ENCODE peak calls at places on chromosome 20, in seven cellular contexts. O is GM13976; J is activated CD8-positive, alpha-beta memory T cell treated with anti-CD3 and anti-CD28 coated beads for 24 hours; X is CD4-positive, CD25-positive, alpha-beta regulatory T cell; I is memory B cell; Y is T-helper 1 cell; B is NCI-H1436. K is an unnamed sample.
A peak's percentile ranks its signal among the peaks of the same experiment; 100 is the strongest.

GRCh38 chr20:58420798-58421496 is 31.9 kb downstream of the VAPB start:
- DNase-seq in O (no peak), I (no peak), B (no peak), J (no peak), Y (no peak), X (no peak), K (no peak)

GRCh38 chr20:7589164-7589563 is 351.1 kb downstream of the HAO1 start:
- DNase-seq in J (no peak), O (no peak), I (no peak), X (no peak), B (no peak), Y (no peak), K (no peak)

GRCh38 chr20:16675165-16675564 is 54.7 kb upstream of the SNRPB2 start:
- DNase-seq in I (no peak), J (no peak), X (peak; percentile 74), B (no peak), Y (no peak), O (no peak), K (no peak)

GRCh38 chr20:50634191-50634590 is 57.2 kb downstream of the RIPOR3 start:
- DNase-seq in J (no peak), B (no peak), Y (no peak), O (no peak), X (no peak), I (no peak), K (no peak)

GRCh38 chr20:48702388-48703041 is 125.3 kb downstream of the PREX1 start:
- DNase-seq in J (no peak), B (no peak), Y (no peak), I (no peak), O (no peak), X (no peak), K (no peak)

GRCh38 chr20:25408170-25408547 is 686 bp downstream of the GINS1 start:
- DNase-seq in Y (no peak), I (no peak), J (no peak), X (no peak), B (no peak), O (no peak), K (no peak)

GRCh38 chr20:52076164-52076563 is 115.4 kb downstream of the ZFP64 start:
- DNase-seq in J (no peak), Y (no peak), B (no peak), I (no peak), O (no peak), X (no peak), K (no peak)

GRCh38 chr20:1920252-1920651 is 25.0 kb downstream of the SIRPA start:
- DNase-seq in Y (no peak), J (no peak), I (no peak), O (no peak), B (no peak), X (no peak), K (no peak)

GRCh38 chr20:58706975-58707681 is 14.5 kb downstream of the NPEPL1 start:
- DNase-seq in Y (no peak), I (no peak), O (no peak), B (no peak), X (no peak), J (peak; percentile 45), K (no peak)

GRCh38 chr20:58523916-58524315 is 8.7 kb upstream of the APCDD1L start:
- DNase-seq in I (no peak), Y (no peak), J (no peak), B (no peak), O (no peak), X (no peak), K (no peak)

GRCh38 chr20:47051936-47052566 is 157.4 kb downstream of the EYA2 start:
- DNase-seq in Y (no peak), J (no peak), O (no peak), I (no peak), X (no peak), B (no peak), K (no peak)

GRCh38 chr20:44414808-44415207 is 59.3 kb downstream of the HNF4A start:
- DNase-seq in I (no peak), O (no peak), B (no peak), Y (no peak), X (no peak), J (no peak), K (no peak)

GRCh38 chr20:63453029-63453523 is 19.4 kb downstream of the KCNQ2 start:
- DNase-seq in J (no peak), X (no peak), Y (no peak), I (no peak), B (no peak), O (no peak), K (no peak)

GRCh38 chr20:38748863-38749153 is 548 bp downstream of the ACTR5 start:
- DNase-seq in O (no peak), B (peak; percentile 24), Y (no peak), J (no peak), I (no peak), X (peak; percentile 72), K (no peak)

GRCh38 chr20:58433759-58434158 is 44.7 kb downstream of the VAPB start:
- DNase-seq in Y (no peak), X (no peak), O (no peak), B (no peak), J (no peak), I (no peak), K (no peak)

GRCh38 chr20:4369798-4370124 is 351.9 kb upstream of the PRND start:
- DNase-seq in Y (no peak), I (no peak), B (no peak), X (peak; percentile 88), O (peak; percentile 38), J (no peak), K (no peak)

GRCh38 chr20:63344616-63345327 is 16.4 kb downstream of the CHRNA4 start:
- DNase-seq in B (no peak), O (no peak), I (no peak), X (no peak), J (no peak), Y (no peak), K (no peak)

GRCh38 chr20:17394411-17394810 is 136.8 kb downstream of the BFSP1 start:
- DNase-seq in B (no peak), Y (no peak), X (no peak), O (no peak), I (no peak), J (no peak), K (no peak)

GRCh38 chr20:2917266-2917665 is 44.0 kb downstream of the PTPRA start:
- DNase-seq in X (no peak), J (no peak), B (no peak), I (no peak), O (no peak), Y (no peak), K (no peak)

GRCh38 chr20:2470051-2470431 is 548 bp downstream of the SNRPB start:
- DNase-seq in B (peak; percentile 36), I (peak; percentile 49), O (peak; percentile 77), J (peak; percentile 86), X (peak; percentile 82), Y (peak; percentile 61), K (peak; percentile 37)

GRCh38 chr20:2919518-2920245 is 46.4 kb downstream of the PTPRA start:
- DNase-seq in Y (no peak), B (no peak), I (no peak), O (no peak), X (no peak), J (no peak), K (no peak)

GRCh38 chr20:44142416-44142815 is 44.6 kb downstream of the JPH2 start:
- DNase-seq in Y (no peak), O (no peak), J (no peak), X (no peak), I (no peak), B (no peak), K (no peak)

GRCh38 chr20:14712302-14712739 is 374.9 kb upstream of the FLRT3 start:
- DNase-seq in Y (no peak), O (no peak), B (no peak), J (no peak), X (no peak), I (no peak), K (no peak)

GRCh38 chr20:45495438-45495985 is 19.9 kb downstream of the SPINT3 start:
- DNase-seq in J (no peak), I (no peak), Y (no peak), O (no peak), X (no peak), B (no peak), K (no peak)

GRCh38 chr20:56566621-56567020 is 33.6 kb downstream of the FAM209B start:
- DNase-seq in X (no peak), B (no peak), I (no peak), Y (no peak), J (no peak), O (no peak), K (no peak)

GRCh38 chr20:42027746-42028268 is 409.6 kb upstream of the CHD6 start:
- DNase-seq in I (no peak), X (no peak), O (no peak), B (no peak), Y (no peak), J (no peak), K (no peak)

GRCh38 chr20:58864346-58864745 is 11.8 kb downstream of the GNAS start:
- DNase-seq in J (no peak), X (no peak), O (peak; percentile 49), I (no peak), B (no peak), Y (no peak), K (no peak)

GRCh38 chr20:32115196-32115767 is 5.8 kb downstream of the TM9SF4 start:
- DNase-seq in Y (no peak), X (no peak), J (no peak), O (no peak), B (no peak), I (no peak), K (no peak)

GRCh38 chr20:4613718-4614620 is 107.7 kb upstream of the PRND start:
- DNase-seq in O (peak; percentile 57), I (peak; percentile 73), B (no peak), J (peak; percentile 79), X (peak; percentile 79), Y (peak; percentile 54), K (peak; percentile 96)

GRCh38 chr20:33578510-33578909 is 83.6 kb upstream of the C20orf144 start:
- DNase-seq in B (no peak), I (no peak), Y (no peak), X (no peak), O (no peak), J (no peak), K (no peak)

GRCh38 chr20:1033751-1034419 is 31.8 kb upstream of the RSPO4 start:
- DNase-seq in Y (no peak), B (no peak), J (no peak), I (no peak), X (no peak), O (no peak), K (peak; percentile 50)

GRCh38 chr20:15475483-15475882 is 1097.8 kb downstream of the KIF16B start:
- DNase-seq in B (no peak), X (no peak), I (no peak), J (no peak), Y (no peak), O (no peak), K (peak; percentile 43)

GRCh38 chr20:31587545-31588389 is 17.3 kb upstream of the ID1 start:
- DNase-seq in I (no peak), X (no peak), B (peak; percentile 49), Y (no peak), O (peak; percentile 73), J (no peak), K (no peak)

GRCh38 chr20:49754596-49754995 is 40.9 kb upstream of the B4GALT5 start:
- DNase-seq in J (no peak), I (no peak), O (no peak), Y (no peak), X (no peak), B (no peak), K (no peak)

GRCh38 chr20:60750909-60751308 is 501.2 kb upstream of the CDH4 start:
- DNase-seq in O (no peak), Y (no peak), X (no peak), B (no peak), I (no peak), J (no peak), K (no peak)

K was measured in pons.